ENCODE peak calls at places on chromosomes 6 and 20, in eight cellular contexts. U, Y, B, F, Q, A, G and O are unnamed samples.

GRCh38 chr6:31736768-31737314 is 511 bp upstream of the CLIC1 start:
- DNase-seq in U (no peak), F (no peak), A (peak; percentile 18), Q (no peak), B (no peak), G (no peak), Y (no peak), O (no peak)

GRCh38 chr6:1313364-1313754 is 1.5 kb downstream of the FOXQ1 start:
- DNase-seq in Q (no peak), G (no peak), F (no peak), B (no peak), U (no peak), Y (no peak), A (no peak), O (peak; percentile 7)

GRCh38 chr20:52923123-52923543 is 49.0 kb upstream of the TSHZ2 start:
- DNase-seq in Y (no peak), F (no peak), B (no peak), A (no peak), G (no peak), Q (no peak), U (peak; percentile 45), O (no peak)

GRCh38 chr20:20497242-20497985 is 129.5 kb downstream of the INSM1 start:
- DNase-seq in F (no peak), Y (no peak), Q (no peak), B (no peak), A (no peak), G (no peak), U (no peak), O (no peak)

GRCh38 chr6:128827675-128828464 is 55.1 kb upstream of the LAMA2 start:
- DNase-seq in Y (no peak), G (no peak), B (no peak), U (peak; percentile 73), Q (no peak), A (no peak), F (no peak), O (no peak)

GRCh38 chr20:44856847-44857448 is 28.6 kb upstream of the YWHAB start:
- DNase-seq in B (no peak), Q (peak; percentile 49), F (no peak), G (no peak), U (peak; percentile 5), Y (no peak), A (no peak), O (no peak)

GRCh38 chr20:3135507-3136070 is 24.1 kb downstream of the FASTKD5 start:
- DNase-seq in A (no peak), U (peak; percentile 62), Q (no peak), F (no peak), Y (no peak), B (no peak), G (no peak), O (no peak)

GRCh38 chr6:55758156-55758942 is 117.0 kb downstream of the BMP5 start:
- DNase-seq in Y (no peak), F (no peak), A (peak; percentile 10), B (no peak), Q (no peak), G (no peak), U (peak; percentile 91), O (no peak)

GRCh38 chr6:104632565-104632964 is 227.2 kb downstream of the HACE1 start:
- DNase-seq in U (no peak), Q (no peak), G (no peak), Y (no peak), A (no peak), B (no peak), F (no peak), O (no peak)

GRCh38 chr6:5557506-5557905 is 296.2 kb downstream of the FARS2 start:
- DNase-seq in F (no peak), Q (no peak), U (no peak), G (no peak), A (no peak), B (no peak), Y (no peak), O (no peak)

GRCh38 chr6:9136141-9136865 is 701.0 kb upstream of the SLC35B3 start:
- DNase-seq in G (no peak), Q (no peak), A (no peak), Y (no peak), B (no peak), U (peak; percentile 41), F (no peak), O (no peak)

GRCh38 chr20:25246182-25246943 is 1.5 kb upstream of the PYGB start:
- DNase-seq in A (no peak), Q (no peak), U (no peak), G (no peak), B (no peak), F (no peak), Y (no peak), O (no peak)

GRCh38 chr20:34085544-34086040 is 26.5 kb downstream of the EIF2S2 start:
- DNase-seq in B (no peak), U (no peak), Y (no peak), A (no peak), F (no peak), G (no peak), Q (peak; percentile 87), O (no peak)

GRCh38 chr6:66926060-66926459 is 1219.0 kb upstream of the EYS start:
- DNase-seq in Q (peak; percentile 22), B (no peak), F (no peak), A (no peak), U (no peak), G (no peak), Y (no peak), O (no peak)

GRCh38 chr6:111591370-111591900 is 14.2 kb downstream of the TRAF3IP2 start:
- DNase-seq in A (peak; percentile 81), Y (peak; percentile 94), F (peak; percentile 88), G (peak; percentile 92), U (peak; percentile 100), B (peak; percentile 86), Q (peak; percentile 34), O (peak; percentile 74)

GRCh38 chr6:20877008-20877937 is 343.0 kb downstream of the CDKAL1 start:
- DNase-seq in U (peak; percentile 97), B (peak; percentile 39), Y (peak; percentile 17), Q (peak; percentile 15), F (peak; percentile 61), A (peak; percentile 87), G (peak; percentile 62), O (no peak)

GRCh38 chr6:111411978-111412574 is 70.9 kb downstream of the REV3L start:
- DNase-seq in B (no peak), G (no peak), Q (no peak), F (no peak), U (no peak), A (no peak), Y (no peak), O (no peak)

GRCh38 chr6:125208625-125209249 is 55.2 kb downstream of the TPD52L1 start:
- DNase-seq in U (no peak), Y (no peak), B (no peak), A (no peak), F (no peak), Q (no peak), G (no peak), O (no peak)

GRCh38 chr6:3235486-3235885 is 8.0 kb upstream of the TUBB2B start:
- DNase-seq in G (no peak), B (no peak), A (no peak), F (no peak), U (no peak), Q (no peak), Y (no peak), O (no peak)

GRCh38 chr20:62813588-62813987 is 3.3 kb upstream of the COL9A3 start:
- DNase-seq in A (no peak), Y (no peak), F (no peak), G (no peak), Q (no peak), U (no peak), B (no peak), O (no peak)

GRCh38 chr20:62816031-62816878 is 595 bp upstream of the COL9A3 start:
- DNase-seq in Y (no peak), A (no peak), U (peak; percentile 17), F (no peak), B (no peak), Q (no peak), G (no peak), O (no peak)

GRCh38 chr20:62815066-62815991 is 1.5 kb upstream of the COL9A3 start:
- DNase-seq in F (no peak), Q (peak; percentile 60), Y (no peak), B (no peak), G (no peak), A (no peak), U (peak; percentile 41), O (peak; percentile 58)

GRCh38 chr20:62814060-62814708 is 2.7 kb upstream of the COL9A3 start:
- DNase-seq in B (no peak), A (no peak), Y (no peak), F (no peak), Q (no peak), G (no peak), U (no peak), O (no peak)

DNA sequence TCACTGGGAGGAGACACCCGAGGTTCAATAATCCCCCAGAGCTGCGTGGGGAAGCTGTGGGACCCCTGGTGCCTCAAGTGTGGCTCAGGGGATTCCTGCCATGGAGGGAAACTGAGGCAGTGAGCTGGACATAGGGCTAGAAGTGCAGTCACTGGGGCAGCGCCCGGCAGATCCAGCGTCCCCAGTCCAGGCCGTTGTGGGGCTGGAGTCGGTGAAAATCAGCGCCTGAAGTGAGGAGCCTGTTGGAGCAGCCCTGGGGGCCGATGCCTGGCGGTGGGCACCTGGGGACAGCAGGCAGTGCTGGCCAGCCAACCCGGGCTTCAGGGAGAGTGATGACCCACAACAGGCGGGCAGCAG is 2.2 kb upstream of the COL9A3 start:
- DNase-seq in Y (no peak), G (no peak), F (no peak), A (no peak), B (no peak), Q (no peak), U (no peak), O (no peak)
- TF ChIP-seq POLR2A in Y (no peak), G (no peak), F (no peak), A (no peak), B (no peak), Q (no peak), U (no peak), O (no peak)

GRCh38 chr6:116472710-116473109 is 11.5 kb downstream of the CALHM6 start:
- DNase-seq in B (no peak), Y (no peak), A (no peak), F (no peak), Q (no peak), U (no peak), G (no peak), O (no peak)

GRCh38 chr6:116476021-116476678 is 15.0 kb downstream of the CALHM6 start:
- DNase-seq in Q (no peak), G (no peak), Y (no peak), F (no peak), U (peak; percentile 24), B (no peak), A (no peak), O (no peak)

GRCh38 chr6:116475151-116475550 is 14.0 kb downstream of the CALHM6 start:
- DNase-seq in Q (no peak), G (no peak), A (no peak), B (no peak), U (no peak), F (no peak), Y (no peak), O (no peak)
- TF ChIP-seq CTCF in Q (no peak), G (no peak), A (no peak), B (no peak), U (no peak), F (no peak), Y (no peak), O (no peak)

GRCh38 chr20:49713779-49714712 is at the start of gene B4GALT5:
- DNase-seq in Q (peak; percentile 88), A (peak; percentile 64), F (peak; percentile 73), G (no peak), B (peak; percentile 85), Y (peak; percentile 76), U (peak; percentile 72), O (peak; percentile 72)
- TF ChIP-seq POLR2A in Q (peak; percentile 28), A (no peak), F (no peak), G (no peak), B (no peak), Y (peak; percentile 51), U (no peak), O (peak; percentile 77)

GRCh38 chr6:56927538-56928453 is 27.1 kb upstream of the BEND6 start:
- DNase-seq in F (no peak), U (peak; percentile 34), B (no peak), G (no peak), Q (no peak), A (no peak), Y (no peak), O (no peak)
- TF ChIP-seq CTCF in F (no peak), U (no peak), B (no peak), G (no peak), Q (no peak), A (no peak), Y (no peak), O (no peak)